ENCODE peak calls at places on chromosome 13, in four cellular contexts. One of them, this sample, is unnamed.

GRCh38 chr13:44719857-44720671 is 143.9 kb upstream of the TSC22D1 start:
- DNase-seq in WTC11: no peak
- DNase-seq in T follicular helper cell: no peak
- DNase-seq in lower leg skin: no peak
- DNase-seq in this sample: no peak

GRCh38 chr13:58960909-58961308 is 1202.8 kb downstream of the DIAPH3 start:
- DNase-seq in WTC11: no peak
- DNase-seq in T follicular helper cell: no peak
- DNase-seq in lower leg skin: no peak
- DNase-seq in this sample: no peak

GRCh38 chr13:100989424-100989823 is 314.8 kb upstream of the TMTC4 start:
- DNase-seq in WTC11: no peak
- DNase-seq in T follicular helper cell: no peak
- DNase-seq in lower leg skin: no peak
- DNase-seq in this sample: no peak

GRCh38 chr13:61765181-61765742 is 349.6 kb upstream of the PCDH20 start:
- DNase-seq in WTC11: no peak
- DNase-seq in T follicular helper cell: no peak
- DNase-seq in lower leg skin: no peak
- DNase-seq in this sample: no peak

GRCh38 chr13:109481046-109481445 is 305.3 kb downstream of the IRS2 start:
- DNase-seq in WTC11: no peak
- DNase-seq in T follicular helper cell: no peak
- DNase-seq in lower leg skin: no peak
- DNase-seq in this sample: no peak

GRCh38 chr13:67076378-67076777 is 153.8 kb downstream of the PCDH9 start:
- DNase-seq in WTC11: no peak
- DNase-seq in T follicular helper cell: no peak
- DNase-seq in lower leg skin: no peak
- DNase-seq in this sample: no peak

GRCh38 chr13:42071667-42072419 is 23.4 kb downstream of the DGKH start:
- DNase-seq in WTC11: no peak
- DNase-seq in T follicular helper cell: no peak
- DNase-seq in lower leg skin: no peak
- DNase-seq in this sample: no peak

GRCh38 chr13:87089391-87089790 is 581.8 kb upstream of the SLITRK5 start:
- DNase-seq in WTC11: no peak
- DNase-seq in T follicular helper cell: no peak
- DNase-seq in lower leg skin: no peak
- DNase-seq in this sample: no peak

GRCh38 chr13:28865312-28865711 is 45.2 kb downstream of the MTUS2 start:
- DNase-seq in WTC11: no peak
- DNase-seq in T follicular helper cell: no peak
- DNase-seq in lower leg skin: no peak
- DNase-seq in this sample: no peak

This sample was measured in H9.